ENCODE peak calls at places on chromosomes 5 and 9, in nine cellular contexts. One of them, this sample, is unnamed.

GRCh38 chr5:16812911-16813310 is 123.2 kb downstream of the MYO10 start:
- DNase-seq in sigmoid colon: no peak
- DNase-seq in fibroblast of villous mesenchyme: no peak
- DNase-seq in tibial artery: no peak
- DNase-seq in fibroblast of pulmonary artery: peak
- DNase-seq in ovary: peak
- DNase-seq in gastrocnemius medialis: no peak
- DNase-seq in Peyer's patch: no peak
- DNase-seq in psoas muscle: no peak
- DNase-seq in this sample: no peak

GRCh38 chr5:124612023-124612422 is 134.4 kb downstream of the ZNF608 start:
- DNase-seq in sigmoid colon: no peak
- DNase-seq in fibroblast of villous mesenchyme: no peak
- DNase-seq in tibial artery: no peak
- DNase-seq in fibroblast of pulmonary artery: no peak
- DNase-seq in ovary: no peak
- DNase-seq in gastrocnemius medialis: no peak
- DNase-seq in Peyer's patch: no peak
- DNase-seq in psoas muscle: no peak
- DNase-seq in this sample: no peak

GRCh38 chr5:163498886-163499285 is 6.5 kb upstream of the MAT2B start:
- DNase-seq in sigmoid colon: no peak
- DNase-seq in fibroblast of villous mesenchyme: peak
- DNase-seq in tibial artery: no peak
- DNase-seq in fibroblast of pulmonary artery: peak
- DNase-seq in ovary: no peak
- DNase-seq in gastrocnemius medialis: no peak
- DNase-seq in Peyer's patch: no peak
- DNase-seq in psoas muscle: no peak
- DNase-seq in this sample: no peak

GRCh38 chr5:97004423-97005060 is 68.7 kb downstream of the LNPEP start:
- DNase-seq in sigmoid colon: no peak
- DNase-seq in fibroblast of villous mesenchyme: peak
- DNase-seq in tibial artery: no peak
- DNase-seq in fibroblast of pulmonary artery: no peak
- DNase-seq in ovary: no peak
- DNase-seq in gastrocnemius medialis: no peak
- DNase-seq in Peyer's patch: no peak
- DNase-seq in psoas muscle: no peak
- DNase-seq in this sample: no peak

GRCh38 chr5:157734466-157734865 is 3.2 kb downstream of the THG1L start:
- DNase-seq in sigmoid colon: no peak
- DNase-seq in fibroblast of villous mesenchyme: no peak
- DNase-seq in tibial artery: no peak
- DNase-seq in fibroblast of pulmonary artery: no peak
- DNase-seq in ovary: no peak
- DNase-seq in gastrocnemius medialis: no peak
- DNase-seq in Peyer's patch: no peak
- DNase-seq in psoas muscle: no peak
- DNase-seq in this sample: no peak

GRCh38 chr5:68381060-68381459 is 165.5 kb downstream of the PIK3R1 start:
- DNase-seq in sigmoid colon: no peak
- DNase-seq in fibroblast of villous mesenchyme: peak
- DNase-seq in tibial artery: no peak
- DNase-seq in fibroblast of pulmonary artery: no peak
- DNase-seq in ovary: no peak
- DNase-seq in gastrocnemius medialis: no peak
- DNase-seq in Peyer's patch: no peak
- DNase-seq in psoas muscle: no peak
- DNase-seq in this sample: no peak

GRCh38 chr9:124268248-124268647 is 10.5 kb downstream of the NEK6 start:
- DNase-seq in sigmoid colon: no peak
- DNase-seq in fibroblast of villous mesenchyme: no peak
- DNase-seq in tibial artery: no peak
- DNase-seq in fibroblast of pulmonary artery: no peak
- DNase-seq in ovary: no peak
- DNase-seq in gastrocnemius medialis: no peak
- DNase-seq in Peyer's patch: no peak
- DNase-seq in psoas muscle: no peak
- DNase-seq in this sample: no peak

GRCh38 chr5:89421035-89421434 is 538.1 kb upstream of the MEF2C start:
- DNase-seq in sigmoid colon: no peak
- DNase-seq in fibroblast of villous mesenchyme: peak
- DNase-seq in tibial artery: no peak
- DNase-seq in fibroblast of pulmonary artery: peak
- DNase-seq in ovary: no peak
- DNase-seq in gastrocnemius medialis: no peak
- DNase-seq in Peyer's patch: no peak
- DNase-seq in psoas muscle: no peak
- DNase-seq in this sample: no peak

GRCh38 chr9:83582026-83582425 is 40.9 kb upstream of the IDNK start:
- DNase-seq in sigmoid colon: no peak
- DNase-seq in fibroblast of villous mesenchyme: peak
- DNase-seq in tibial artery: peak
- DNase-seq in fibroblast of pulmonary artery: peak
- DNase-seq in ovary: no peak
- DNase-seq in gastrocnemius medialis: peak
- DNase-seq in Peyer's patch: no peak
- DNase-seq in psoas muscle: no peak
- DNase-seq in this sample: no peak

GRCh38 chr9:124735121-124735520 is 36.0 kb downstream of the NR6A1 start:
- DNase-seq in sigmoid colon: no peak
- DNase-seq in fibroblast of villous mesenchyme: peak
- DNase-seq in tibial artery: no peak
- DNase-seq in fibroblast of pulmonary artery: peak
- DNase-seq in ovary: no peak
- DNase-seq in gastrocnemius medialis: no peak
- DNase-seq in Peyer's patch: no peak
- DNase-seq in psoas muscle: no peak
- DNase-seq in this sample: no peak

GRCh38 chr9:110208031-110208430 is at the start of gene C9orf152:
- DNase-seq in sigmoid colon: no peak
- DNase-seq in fibroblast of villous mesenchyme: no peak
- DNase-seq in tibial artery: no peak
- DNase-seq in fibroblast of pulmonary artery: no peak
- DNase-seq in ovary: no peak
- DNase-seq in gastrocnemius medialis: no peak
- DNase-seq in Peyer's patch: no peak
- DNase-seq in psoas muscle: no peak
- DNase-seq in this sample: peak

GRCh38 chr9:86073839-86074238 is 25.5 kb downstream of the GOLM1 start:
- DNase-seq in sigmoid colon: no peak
- DNase-seq in fibroblast of villous mesenchyme: no peak
- DNase-seq in tibial artery: no peak
- DNase-seq in fibroblast of pulmonary artery: no peak
- DNase-seq in ovary: no peak
- DNase-seq in gastrocnemius medialis: no peak
- DNase-seq in Peyer's patch: no peak
- DNase-seq in psoas muscle: no peak
- DNase-seq in this sample: no peak

GRCh38 chr9:86802900-86803673 is 144.2 kb downstream of the GAS1 start:
- DNase-seq in sigmoid colon: no peak
- DNase-seq in fibroblast of villous mesenchyme: no peak
- DNase-seq in tibial artery: no peak
- DNase-seq in fibroblast of pulmonary artery: no peak
- DNase-seq in ovary: no peak
- DNase-seq in gastrocnemius medialis: no peak
- DNase-seq in Peyer's patch: no peak
- DNase-seq in psoas muscle: no peak
- DNase-seq in this sample: no peak

GRCh38 chr5:150208187-150209015 is 18.5 kb downstream of the SLC6A7 start:
- DNase-seq in sigmoid colon: no peak
- DNase-seq in fibroblast of villous mesenchyme: peak
- DNase-seq in tibial artery: no peak
- DNase-seq in fibroblast of pulmonary artery: peak
- DNase-seq in ovary: no peak
- DNase-seq in gastrocnemius medialis: no peak
- DNase-seq in Peyer's patch: no peak
- DNase-seq in psoas muscle: no peak
- DNase-seq in this sample: no peak

GRCh38 chr5:157444224-157444623 is 15.8 kb upstream of the NIPAL4 start:
- DNase-seq in sigmoid colon: no peak
- DNase-seq in fibroblast of villous mesenchyme: no peak
- DNase-seq in tibial artery: no peak
- DNase-seq in fibroblast of pulmonary artery: no peak
- DNase-seq in ovary: no peak
- DNase-seq in gastrocnemius medialis: no peak
- DNase-seq in Peyer's patch: no peak
- DNase-seq in psoas muscle: no peak
- DNase-seq in this sample: no peak

DNA sequence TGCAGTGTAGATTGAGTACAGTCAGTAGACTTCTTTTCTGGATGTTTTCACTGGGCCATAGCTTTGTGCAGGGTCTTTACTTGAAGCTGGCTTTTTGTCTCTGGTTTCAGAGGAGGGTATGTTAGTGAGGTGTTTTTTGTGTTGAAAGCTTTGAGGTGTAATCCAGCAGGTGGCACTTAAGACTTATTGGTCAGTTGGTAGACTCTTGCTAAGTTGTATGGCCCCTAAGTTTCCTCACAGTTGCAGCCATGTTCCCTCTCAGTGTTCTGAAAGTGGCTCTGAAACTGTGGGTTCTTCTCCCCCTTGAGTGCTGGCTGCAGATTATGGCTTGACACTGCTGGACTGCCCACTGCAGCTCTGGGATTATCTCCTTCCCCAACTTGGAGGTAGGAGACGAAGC is 55.7 kb upstream of the SLC44A1 start:
- DNase-seq in sigmoid colon: no peak
- DNase-seq in fibroblast of villous mesenchyme: no peak
- DNase-seq in tibial artery: no peak
- DNase-seq in fibroblast of pulmonary artery: no peak
- DNase-seq in ovary: no peak
- DNase-seq in gastrocnemius medialis: no peak
- DNase-seq in Peyer's patch: no peak
- DNase-seq in psoas muscle: no peak
- DNase-seq in this sample: no peak
- TF ChIP-seq CTCF in sigmoid colon: no peak
- TF ChIP-seq CTCF in fibroblast of villous mesenchyme: no peak
- TF ChIP-seq CTCF in tibial artery: no peak
- TF ChIP-seq CTCF in fibroblast of pulmonary artery: no peak
- TF ChIP-seq CTCF in ovary: no peak
- TF ChIP-seq CTCF in gastrocnemius medialis: no peak
- TF ChIP-seq CTCF in Peyer's patch: no peak
- TF ChIP-seq CTCF in psoas muscle: peak
- TF ChIP-seq CTCF in this sample: no peak

GRCh38 chr9:129197978-129198736 is 20.1 kb upstream of the IER5L start:
- DNase-seq in sigmoid colon: peak
- DNase-seq in fibroblast of villous mesenchyme: peak
- DNase-seq in tibial artery: peak
- DNase-seq in fibroblast of pulmonary artery: peak
- DNase-seq in ovary: peak
- DNase-seq in gastrocnemius medialis: peak
- DNase-seq in Peyer's patch: no peak
- DNase-seq in psoas muscle: peak
- DNase-seq in this sample: peak
- H3K4me3 ChIP-seq in sigmoid colon: no peak
- H3K4me3 ChIP-seq in fibroblast of villous mesenchyme: peak
- H3K4me3 ChIP-seq in tibial artery: peak
- H3K4me3 ChIP-seq in fibroblast of pulmonary artery: no peak
- H3K4me3 ChIP-seq in ovary: no peak
- H3K4me3 ChIP-seq in gastrocnemius medialis: no peak
- H3K4me3 ChIP-seq in Peyer's patch: no peak
- H3K4me3 ChIP-seq in psoas muscle: no peak
- H3K4me3 ChIP-seq in this sample: no peak

DNA sequence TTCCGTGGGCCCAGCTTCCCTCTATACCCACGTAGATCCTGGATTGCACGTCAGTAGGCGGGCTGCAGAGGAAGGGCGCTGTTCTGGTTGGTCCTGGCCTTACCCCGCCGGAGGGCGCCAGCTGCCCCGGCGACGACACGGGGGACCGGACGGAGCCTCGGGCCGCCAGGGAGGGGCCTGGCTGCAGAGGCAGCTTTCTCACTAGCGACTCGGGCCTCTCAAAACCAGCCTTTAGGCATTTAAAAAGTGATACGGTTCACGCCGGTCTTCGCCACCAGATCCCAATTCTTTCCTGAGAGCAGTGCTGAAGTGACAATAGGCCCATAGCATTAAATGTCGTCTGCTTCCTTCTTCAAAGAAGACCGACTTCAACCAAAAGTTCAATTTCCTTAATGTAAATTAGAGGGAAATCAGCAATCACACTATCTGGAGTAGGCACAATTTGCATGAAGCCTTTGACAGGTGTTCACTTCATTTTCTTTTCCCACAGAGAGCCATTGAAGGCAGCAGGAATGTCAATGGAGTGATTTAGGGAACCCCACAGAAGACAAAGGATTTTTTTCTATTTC is 17.6 kb upstream of the UBE2D2 start:
- DNase-seq in sigmoid colon: peak
- DNase-seq in fibroblast of villous mesenchyme: peak
- DNase-seq in tibial artery: peak
- DNase-seq in fibroblast of pulmonary artery: peak
- DNase-seq in ovary: no peak
- DNase-seq in gastrocnemius medialis: peak
- DNase-seq in Peyer's patch: peak
- DNase-seq in psoas muscle: peak
- DNase-seq in this sample: peak
- TF ChIP-seq CTCF in sigmoid colon: no peak
- TF ChIP-seq CTCF in fibroblast of villous mesenchyme: peak
- TF ChIP-seq CTCF in tibial artery: no peak
- TF ChIP-seq CTCF in fibroblast of pulmonary artery: peak
- TF ChIP-seq CTCF in ovary: no peak
- TF ChIP-seq CTCF in gastrocnemius medialis: no peak
- TF ChIP-seq CTCF in Peyer's patch: peak
- TF ChIP-seq CTCF in psoas muscle: peak
- TF ChIP-seq CTCF in this sample: no peak

GRCh38 chr5:43190755-43191603 is 1.0 kb upstream of the NIM1K start:
- DNase-seq in sigmoid colon: no peak
- DNase-seq in fibroblast of villous mesenchyme: peak
- DNase-seq in tibial artery: no peak
- DNase-seq in fibroblast of pulmonary artery: peak
- DNase-seq in ovary: no peak
- DNase-seq in gastrocnemius medialis: no peak
- DNase-seq in Peyer's patch: no peak
- DNase-seq in psoas muscle: no peak
- DNase-seq in this sample: no peak
- H3K4me3 ChIP-seq in sigmoid colon: no peak
- H3K4me3 ChIP-seq in fibroblast of villous mesenchyme: no peak
- H3K4me3 ChIP-seq in tibial artery: peak
- H3K4me3 ChIP-seq in fibroblast of pulmonary artery: no peak
- H3K4me3 ChIP-seq in ovary: no peak
- H3K4me3 ChIP-seq in gastrocnemius medialis: no peak
- H3K4me3 ChIP-seq in Peyer's patch: no peak
- H3K4me3 ChIP-seq in psoas muscle: peak
- H3K4me3 ChIP-seq in this sample: no peak

GRCh38 chr9:74534847-74535246 is 37.7 kb downstream of the RORB start:
- DNase-seq in sigmoid colon: no peak
- DNase-seq in fibroblast of villous mesenchyme: no peak
- DNase-seq in tibial artery: no peak
- DNase-seq in fibroblast of pulmonary artery: no peak
- DNase-seq in ovary: no peak
- DNase-seq in gastrocnemius medialis: no peak
- DNase-seq in Peyer's patch: no peak
- DNase-seq in psoas muscle: no peak
- DNase-seq in this sample: no peak
- TF ChIP-seq CTCF in sigmoid colon: no peak
- TF ChIP-seq CTCF in fibroblast of villous mesenchyme: no peak
- TF ChIP-seq CTCF in tibial artery: no peak
- TF ChIP-seq CTCF in fibroblast of pulmonary artery: no peak
- TF ChIP-seq CTCF in ovary: no peak
- TF ChIP-seq CTCF in gastrocnemius medialis: no peak
- TF ChIP-seq CTCF in Peyer's patch: no peak
- TF ChIP-seq CTCF in psoas muscle: no peak
- TF ChIP-seq CTCF in this sample: no peak

GRCh38 chr9:125746774-125747052 is 460 bp upstream of the PBX3 start:
- DNase-seq in sigmoid colon: no peak
- DNase-seq in fibroblast of villous mesenchyme: no peak
- DNase-seq in tibial artery: no peak
- DNase-seq in fibroblast of pulmonary artery: no peak
- DNase-seq in ovary: no peak
- DNase-seq in gastrocnemius medialis: no peak
- DNase-seq in Peyer's patch: no peak
- DNase-seq in psoas muscle: no peak
- DNase-seq in this sample: no peak
- H3K4me3 ChIP-seq in sigmoid colon: peak
- H3K4me3 ChIP-seq in fibroblast of villous mesenchyme: peak
- H3K4me3 ChIP-seq in tibial artery: peak
- H3K4me3 ChIP-seq in fibroblast of pulmonary artery: peak
- H3K4me3 ChIP-seq in ovary: peak
- H3K4me3 ChIP-seq in gastrocnemius medialis: peak
- H3K4me3 ChIP-seq in Peyer's patch: peak
- H3K4me3 ChIP-seq in psoas muscle: peak
- H3K4me3 ChIP-seq in this sample: no peak

This sample was measured in lower leg skin.